ENCODE peak calls at places on chromosome 19, in eight cellular contexts. S is NCI-H187, K is transverse colon, U is esophagus squamous epithelium, O is NCI-H1092, Y is HuH-7, I is AG20443, A is T-helper 2 cell. N is an unnamed sample.

GRCh38 chr19:4200940-4201542 is 18.6 kb downstream of the ANKRD24 start:
- DNase-seq in K (no peak), S (no peak), U (no peak), A (no peak), Y (no peak), I (no peak), O (no peak), N (no peak)

GRCh38 chr19:38003427-38004099 is 96.6 kb downstream of the SIPA1L3 start:
- DNase-seq in A (no peak), O (peak; percentile 86), Y (no peak), U (no peak), K (peak; percentile 54), S (peak; percentile 47), I (peak; percentile 54), N (no peak)

GRCh38 chr19:41123716-41124244 is 9.5 kb downstream of the CYP2F1 start:
- DNase-seq in A (no peak), S (no peak), O (no peak), K (no peak), I (no peak), Y (no peak), U (no peak), N (no peak)

GRCh38 chr19:23999821-24000610 is 85.3 kb downstream of the ZNF726 start:
- DNase-seq in I (no peak), S (no peak), Y (no peak), O (no peak), K (no peak), A (no peak), U (no peak), N (no peak)

GRCh38 chr19:42122691-42123607 is 9.3 kb downstream of the POU2F2 start:
- DNase-seq in I (no peak), S (no peak), U (no peak), Y (no peak), O (no peak), K (no peak), A (no peak), N (no peak)

GRCh38 chr19:34126966-34127365 is 45.3 kb upstream of the LSM14A start:
- DNase-seq in Y (no peak), U (no peak), A (no peak), I (no peak), O (no peak), S (no peak), K (no peak), N (no peak)

GRCh38 chr19:43527860-43528622 is 1.0 kb upstream of the ETHE1 start:
- DNase-seq in Y (no peak), O (no peak), U (no peak), I (no peak), A (no peak), S (peak; percentile 74), K (peak; percentile 51), N (no peak)

GRCh38 chr19:18225702-18226468 is at the start of gene PDE4C:
- DNase-seq in O (no peak), U (no peak), K (no peak), A (no peak), S (no peak), Y (peak; percentile 59), I (no peak), N (no peak)

GRCh38 chr19:14582894-14583340 is at the start of gene CLEC17A:
- DNase-seq in Y (no peak), S (no peak), A (no peak), K (no peak), U (no peak), I (no peak), O (no peak), N (no peak)

N was measured in AG09309.